ENCODE peak calls at places on chromosomes 11 and 22, in five cellular contexts. P is CD8-positive, alpha-beta T cell; T is uterus; Q is cardiac muscle cell; W is body of pancreas. I is an unnamed sample.

GRCh38 chr22:33247758-33248157 is 189.6 kb upstream of the SYN3 start:
- DNase-seq in W (no peak), Q (no peak), T (no peak), P (no peak), I (no peak)

GRCh38 chr11:87012089-87012488 is 25.6 kb upstream of the TMEM135 start:
- DNase-seq in T (no peak), P (no peak), W (no peak), Q (no peak), I (no peak)

GRCh38 chr22:49072996-49073645 is 754.6 kb downstream of the BRD1 start:
- DNase-seq in W (no peak), T (no peak), Q (no peak), P (no peak), I (no peak)

GRCh38 chr11:61598886-61599868 is 18.3 kb upstream of the SYT7 start:
- DNase-seq in Q (peak; percentile 23), W (no peak), T (peak; percentile 63), P (no peak), I (no peak)

GRCh38 chr11:13140028-13140870 is 131.1 kb downstream of the RASSF10 start:
- DNase-seq in Q (peak; percentile 49), T (no peak), W (peak; percentile 72), P (no peak), I (no peak)

GRCh38 chr22:29207562-29208501 is 2.1 kb downstream of the EMID1 start:
- DNase-seq in Q (no peak), P (no peak), W (no peak), T (no peak), I (no peak)

GRCh38 chr11:304061-304506 is 3.5 kb upstream of the IFITM2 start:
- DNase-seq in P (no peak), T (no peak), Q (no peak), W (no peak), I (no peak)

GRCh38 chr11:33722579-33723234 is 13.5 kb downstream of the CD59 start:
- DNase-seq in W (no peak), P (no peak), Q (no peak), T (no peak), I (peak; percentile 64)

GRCh38 chr11:72441647-72442267 is 7.4 kb upstream of the CLPB start:
- DNase-seq in P (no peak), W (no peak), T (no peak), Q (no peak), I (no peak)

GRCh38 chr11:64226507-64227051 is 505 bp downstream of the NUDT22 start:
- DNase-seq in Q (no peak), T (peak; percentile 43), W (peak; percentile 66), P (peak; percentile 61), I (peak; percentile 83)

GRCh38 chr11:62472063-62472884 is 53.4 kb downstream of the SCGB1A1 start:
- DNase-seq in Q (peak; percentile 81), T (peak; percentile 91), W (no peak), P (no peak), I (no peak)

GRCh38 chr11:2519879-2520735 is 75.3 kb downstream of the KCNQ1 start:
- DNase-seq in P (no peak), Q (no peak), W (peak; percentile 8), T (peak; percentile 9), I (peak; percentile 44)

GRCh38 chr22:39311592-39312400 is 7.6 kb downstream of the RPL3 start:
- DNase-seq in T (no peak), P (no peak), Q (no peak), W (no peak), I (peak; percentile 77)
- H3K4me1 ChIP-seq in T (no peaks in the 10 kb centered on the region), P (peaks cover 27% of the 10 kb centered on the region), Q (peaks cover under 1% of the 10 kb centered on the region), W (peaks cover 34% of the 10 kb centered on the region), I (no peaks in the 10 kb centered on the region)

DNA sequence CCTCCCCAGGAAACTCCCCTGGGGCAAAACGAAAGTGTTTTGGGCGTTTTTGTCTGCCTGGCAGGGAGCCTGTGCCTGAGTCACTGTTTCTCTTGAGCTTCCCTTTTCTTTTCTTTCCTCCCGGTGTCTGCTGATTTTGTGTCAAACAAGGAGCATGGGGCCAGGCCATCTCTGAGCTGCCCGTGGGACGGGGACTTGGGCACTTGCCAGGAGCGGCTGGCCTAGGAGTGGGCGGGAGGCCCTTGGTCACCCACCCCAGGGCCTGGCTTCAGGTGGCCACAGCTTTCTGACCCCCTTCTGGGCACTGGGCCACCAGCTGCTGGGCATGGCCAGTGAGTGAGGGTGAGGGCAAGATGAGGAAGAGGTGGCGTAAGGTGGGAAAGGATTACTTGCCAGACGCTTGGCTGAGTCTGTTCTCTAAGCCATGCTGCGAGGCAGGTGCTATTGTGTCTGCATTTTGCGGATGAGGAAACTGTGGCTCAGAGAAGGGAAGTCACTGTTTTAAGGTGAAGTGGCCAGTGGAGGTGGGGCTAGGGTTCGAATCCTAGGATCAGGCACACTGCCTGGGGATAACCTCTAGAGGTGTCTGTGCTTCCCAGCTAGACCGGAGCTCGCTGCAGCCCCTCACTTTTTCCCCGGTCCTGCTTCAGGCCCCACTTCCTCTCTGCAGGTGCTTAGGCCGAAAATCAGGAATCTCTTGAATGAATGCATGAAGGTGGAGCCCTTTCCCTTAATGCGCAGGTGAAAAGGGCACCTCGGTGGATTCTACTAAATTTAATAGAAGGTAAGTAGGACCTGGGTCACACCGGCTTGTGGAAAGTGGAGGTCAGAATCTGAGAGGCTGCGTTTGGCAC is 7.8 kb upstream of the NFAM1 start:
- DNase-seq in P (no peak), T (peak; percentile 25), Q (no peak), W (peak; percentile 28), I (peak; percentile 84)
- H3K4me3 ChIP-seq in P (no peak overlapping the region), T (no peak overlapping the region), Q (no peak overlapping the region), W (no peak overlapping the region), I (no peak overlapping the region)

GRCh38 chr11:7971846-7972245 is 6.6 kb upstream of the NLRP10 start:
- DNase-seq in T (no peak), W (no peak), Q (no peak), P (no peak), I (no peak)

GRCh38 chr11:7967826-7968225 is 2.6 kb upstream of the NLRP10 start:
- DNase-seq in Q (no peak), W (no peak), T (no peak), P (no peak), I (no peak)

GRCh38 chr11:7967097-7967496 is 1.9 kb upstream of the NLRP10 start:
- DNase-seq in P (no peak), W (no peak), T (no peak), Q (no peak), I (no peak)

GRCh38 chr11:7968686-7969085 is 3.4 kb upstream of the NLRP10 start:
- DNase-seq in P (no peak), W (no peak), Q (no peak), T (no peak), I (no peak)

DNA sequence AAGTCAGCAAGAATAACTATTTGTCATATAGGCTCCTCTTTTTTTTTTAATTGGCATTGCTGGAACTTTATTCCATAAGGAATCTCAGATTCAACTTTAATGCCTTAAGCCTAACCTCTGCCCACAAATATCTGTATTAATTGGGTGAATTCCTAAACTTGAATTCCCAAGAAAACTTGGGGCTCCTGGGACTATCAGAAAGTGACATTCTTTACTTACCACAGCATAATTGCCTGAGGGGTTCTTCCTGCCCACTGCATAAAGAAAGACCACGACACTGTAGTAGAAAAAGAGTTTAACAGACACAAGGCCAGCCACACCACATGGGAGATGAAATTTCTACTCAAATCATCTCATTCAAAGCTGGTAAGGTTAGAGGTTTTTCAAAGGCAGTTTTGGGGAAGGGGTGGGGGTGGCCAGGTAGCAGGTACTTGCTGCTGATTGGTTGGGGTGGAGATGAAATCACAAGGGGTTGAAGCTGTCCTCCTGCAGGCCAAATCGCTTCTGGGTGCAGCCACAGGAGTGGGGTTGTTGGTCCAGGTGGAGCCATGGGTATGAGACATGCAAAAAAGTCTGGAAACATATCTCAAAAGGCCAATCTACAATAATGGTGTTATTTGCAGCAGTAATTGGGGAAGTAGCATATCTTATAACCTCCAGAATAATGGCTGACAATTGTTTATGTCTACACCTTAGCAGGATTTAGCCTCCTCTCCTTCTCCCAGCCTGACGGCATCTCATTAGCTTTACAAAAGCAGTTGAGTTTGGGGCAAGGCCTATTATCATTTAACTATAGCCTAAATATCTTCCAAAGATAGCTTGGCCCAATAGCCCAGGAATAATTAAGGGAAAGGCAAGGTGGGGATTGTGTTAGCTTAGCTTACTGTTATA is 4.8 kb upstream of the NLRP10 start:
- DNase-seq in Q (no peak), P (no peak), W (no peak), T (no peak), I (no peak)
- H3K4me1 ChIP-seq in Q (no peaks in the 10 kb centered on the region), P (no peaks in the 10 kb centered on the region), W (no peaks in the 10 kb centered on the region), T (no peaks in the 10 kb centered on the region), I (no peaks in the 10 kb centered on the region)

GRCh38 chr22:35911877-35912276 is 116.7 kb downstream of the RBFOX2 start:
- DNase-seq in T (no peak), P (no peak), W (no peak), Q (no peak), I (no peak)

GRCh38 chr22:35912668-35913067 is 116.0 kb downstream of the RBFOX2 start:
- DNase-seq in Q (no peak), W (no peak), T (no peak), P (no peak), I (no peak)

GRCh38 chr22:35910013-35910860 is 118.4 kb downstream of the RBFOX2 start:
- DNase-seq in T (no peak), Q (peak; percentile 59), P (no peak), W (no peak), I (no peak)

GRCh38 chr22:35913925-35914324 is 114.7 kb downstream of the RBFOX2 start:
- DNase-seq in P (no peak), T (no peak), W (no peak), Q (no peak), I (no peak)

GRCh38 chr22:35910926-35911325 is 117.7 kb downstream of the RBFOX2 start:
- DNase-seq in Q (peak; percentile 67), W (no peak), T (no peak), P (no peak), I (no peak)
- H3K4me3 ChIP-seq in Q (peak overlapping the region; percentile 16), W (no peak overlapping the region), T (no peak overlapping the region), P (no peak overlapping the region), I (no peak overlapping the region)

DNA sequence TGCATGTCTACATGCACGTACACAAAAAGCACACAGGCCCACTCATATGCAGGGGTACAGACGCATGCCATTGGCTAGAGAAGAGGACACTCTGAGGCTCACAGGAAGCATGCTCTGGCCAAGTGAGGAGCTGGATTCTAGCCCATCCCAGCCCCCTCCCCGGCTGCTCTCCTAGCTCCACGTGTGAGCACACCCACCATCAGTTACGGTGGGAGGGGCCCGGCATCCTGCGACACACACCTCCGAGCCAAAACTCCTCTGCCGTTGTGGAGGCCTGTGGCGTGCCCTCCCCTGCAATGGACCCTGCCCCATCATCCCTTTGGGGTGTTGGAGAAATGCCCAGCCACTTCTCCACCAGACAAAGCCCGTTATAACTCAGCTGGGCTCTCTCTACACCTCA is 15.1 kb upstream of the IGSF9B start:
- DNase-seq in P (no peak), W (no peak), T (no peak), Q (no peak), I (no peak)
- H3K4me1 ChIP-seq in P (peaks cover 15% of the 10 kb centered on the region), W (no peaks in the 10 kb centered on the region), T (no peaks in the 10 kb centered on the region), Q (no peaks in the 10 kb centered on the region), I (no peaks in the 10 kb centered on the region)

DNA sequence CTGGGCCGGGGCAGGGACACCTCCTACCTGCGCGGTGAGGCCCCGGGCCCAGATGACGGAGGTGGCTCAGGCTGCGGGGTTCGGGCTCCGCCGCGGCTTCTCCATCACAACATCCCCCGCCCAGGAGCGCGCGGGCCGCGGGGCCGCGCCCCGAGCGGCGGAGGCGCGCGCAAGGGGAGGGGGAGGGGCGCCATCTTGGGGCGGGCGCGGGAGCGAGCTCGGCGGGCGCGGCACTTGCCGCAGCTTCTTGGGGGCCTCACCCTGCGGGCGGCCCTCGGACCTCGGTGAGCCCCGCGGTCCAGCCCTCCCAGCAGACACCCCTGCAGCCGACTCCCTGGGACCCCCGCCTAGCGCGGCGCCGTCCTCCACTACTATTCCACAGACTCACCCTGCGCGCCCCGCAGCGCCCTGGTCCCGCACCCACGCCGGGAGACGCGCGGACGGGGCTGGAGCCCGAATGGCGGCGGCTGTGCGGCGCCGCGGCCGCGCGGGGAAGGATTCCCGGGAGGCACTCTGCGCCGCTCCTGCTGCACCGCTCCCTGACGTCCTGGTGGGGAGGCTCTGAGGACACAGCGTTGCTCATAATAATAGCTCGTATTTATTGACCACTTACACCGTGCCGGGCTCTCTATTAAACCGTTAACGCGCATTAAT is at the start of gene APBB1:
- DNase-seq in Q (peak; percentile 71), T (peak; percentile 65), P (peak; percentile 67), W (peak; percentile 62), I (peak; percentile 91)
- H3K4me3 ChIP-seq in Q (peak within 1 kb of the TSS; percentile 93), T (peak within 1 kb of the TSS; percentile 90), P (peak within 1 kb of the TSS; percentile 81), W (peak within 1 kb of the TSS; percentile 84), I (peak within 1 kb of the TSS; percentile 95)